ENCODE peak calls at places on chromosomes 5 and 9, in five cellular contexts. One of them, this sample, is unnamed.

GRCh38 chr5:175810457-175810856 is 60.9 kb upstream of the CPLX2 start:
- DNase-seq in psoas muscle: no peak
- DNase-seq in GM03348: no peak
- DNase-seq in stimulated activated naive B cell treated with anti-CD40 and anti-IgM and Interleukin-4, amounts not matched to agents 10 μg/mL and 1 μg/mL and 100 μg/mL, for 72 hours: no peak
- DNase-seq in choroid plexus epithelial cell: no peak
- DNase-seq in this sample: no peak

GRCh38 chr9:120935383-120935857 is 8.8 kb upstream of the TRAF1 start:
- DNase-seq in choroid plexus epithelial cell: peak
- DNase-seq in GM03348: peak
- DNase-seq in psoas muscle: peak
- DNase-seq in stimulated activated naive B cell treated with anti-CD40 and anti-IgM and Interleukin-4, amounts not matched to agents 10 μg/mL and 1 μg/mL and 100 μg/mL, for 72 hours: no peak
- DNase-seq in this sample: peak

GRCh38 chr5:177508837-177509236 is 789 bp downstream of the DOK3 start:
- DNase-seq in psoas muscle: no peak
- DNase-seq in stimulated activated naive B cell treated with anti-CD40 and anti-IgM and Interleukin-4, amounts not matched to agents 10 μg/mL and 1 μg/mL and 100 μg/mL, for 72 hours: no peak
- DNase-seq in choroid plexus epithelial cell: no peak
- DNase-seq in GM03348: no peak
- DNase-seq in this sample: no peak

GRCh38 chr5:140131967-140132409 is 6.3 kb downstream of the IGIP start:
- DNase-seq in psoas muscle: peak
- DNase-seq in stimulated activated naive B cell treated with anti-CD40 and anti-IgM and Interleukin-4, amounts not matched to agents 10 μg/mL and 1 μg/mL and 100 μg/mL, for 72 hours: no peak
- DNase-seq in GM03348: peak
- DNase-seq in choroid plexus epithelial cell: peak
- DNase-seq in this sample: no peak

GRCh38 chr5:2224689-2225088 is 342.0 kb upstream of the IRX4 start:
- DNase-seq in psoas muscle: no peak
- DNase-seq in stimulated activated naive B cell treated with anti-CD40 and anti-IgM and Interleukin-4, amounts not matched to agents 10 μg/mL and 1 μg/mL and 100 μg/mL, for 72 hours: no peak
- DNase-seq in choroid plexus epithelial cell: no peak
- DNase-seq in GM03348: no peak
- DNase-seq in this sample: no peak

GRCh38 chr9:96044401-96044800 is 168.9 kb downstream of the ERCC6L2 start:
- DNase-seq in GM03348: no peak
- DNase-seq in stimulated activated naive B cell treated with anti-CD40 and anti-IgM and Interleukin-4, amounts not matched to agents 10 μg/mL and 1 μg/mL and 100 μg/mL, for 72 hours: no peak
- DNase-seq in psoas muscle: no peak
- DNase-seq in choroid plexus epithelial cell: no peak
- DNase-seq in this sample: no peak

GRCh38 chr5:135821061-135821781 is 13.2 kb upstream of the SLC25A48 start:
- DNase-seq in choroid plexus epithelial cell: no peak
- DNase-seq in GM03348: peak
- DNase-seq in psoas muscle: no peak
- DNase-seq in stimulated activated naive B cell treated with anti-CD40 and anti-IgM and Interleukin-4, amounts not matched to agents 10 μg/mL and 1 μg/mL and 100 μg/mL, for 72 hours: no peak
- DNase-seq in this sample: peak

GRCh38 chr5:117652001-117652639 is 1077.5 kb upstream of the SEMA6A start:
- DNase-seq in stimulated activated naive B cell treated with anti-CD40 and anti-IgM and Interleukin-4, amounts not matched to agents 10 μg/mL and 1 μg/mL and 100 μg/mL, for 72 hours: no peak
- DNase-seq in choroid plexus epithelial cell: no peak
- DNase-seq in GM03348: no peak
- DNase-seq in psoas muscle: no peak
- DNase-seq in this sample: no peak

GRCh38 chr5:172412724-172413260 is 41.5 kb downstream of the SH3PXD2B start:
- DNase-seq in choroid plexus epithelial cell: peak
- DNase-seq in GM03348: peak
- DNase-seq in psoas muscle: peak
- DNase-seq in stimulated activated naive B cell treated with anti-CD40 and anti-IgM and Interleukin-4, amounts not matched to agents 10 μg/mL and 1 μg/mL and 100 μg/mL, for 72 hours: peak
- DNase-seq in this sample: no peak

GRCh38 chr5:178350361-178351220 is 118.0 kb upstream of the PHYKPL start:
- DNase-seq in psoas muscle: no peak
- DNase-seq in GM03348: no peak
- DNase-seq in choroid plexus epithelial cell: no peak
- DNase-seq in stimulated activated naive B cell treated with anti-CD40 and anti-IgM and Interleukin-4, amounts not matched to agents 10 μg/mL and 1 μg/mL and 100 μg/mL, for 72 hours: no peak
- DNase-seq in this sample: no peak

This sample was measured in NCI-H774.